ENCODE peak calls at places on chromosomes 4 and X, in eight cellular contexts. L is naive thymus-derived CD4-positive, alpha-beta T cell; E is tibial artery; Y is CD8-positive, alpha-beta memory T cell; G is CD4-positive, alpha-beta memory T cell; F is MM.1S; I is esophagus squamous epithelium; J is A549. N is an unnamed sample.

GRCh38 chr4:137124278-137124932 is 407.9 kb downstream of the PCDH18 start:
- DNase-seq in L (no peak), E (no peak), Y (no peak), G (no peak), F (peak; percentile 65), I (no peak), J (peak; percentile 7), N (peak; percentile 10)

GRCh38 chrX:2502120-2502667 is 1.4 kb upstream of the DHRSX start:
- DNase-seq in L (no peak), E (no peak), Y (no peak), G (no peak), F (no peak), I (no peak), J (no peak), N (no peak)

GRCh38 chr4:112857461-112857860 is 192.0 kb upstream of the ANK2 start:
- DNase-seq in L (no peak), E (no peak), Y (no peak), G (no peak), F (no peak), I (no peak), J (peak; percentile 7), N (no peak)

GRCh38 chrX:56385336-56385735 is 153.2 kb downstream of the KLF8 start:
- DNase-seq in L (peak; percentile 65), E (no peak), Y (no peak), G (peak; percentile 24), F (no peak), I (no peak), J (no peak), N (no peak)

GRCh38 chrX:109879991-109880390 is 122.9 kb upstream of the TMEM164 start:
- DNase-seq in L (no peak), E (no peak), Y (no peak), G (no peak), F (no peak), I (no peak), J (no peak), N (no peak)

GRCh38 chr4:2247128-2248043 is 5.5 kb upstream of the HAUS3 start:
- DNase-seq in L (no peak), E (peak; percentile 19), Y (no peak), G (no peak), F (no peak), I (no peak), J (no peak), N (no peak)

GRCh38 chr4:137861682-137862081 is 329.4 kb upstream of the PCDH18 start:
- DNase-seq in L (no peak), E (no peak), Y (no peak), G (no peak), F (peak; percentile 33), I (no peak), J (no peak), N (no peak)

GRCh38 chr4:54819044-54819443 is 161.3 kb downstream of the KIT start:
- DNase-seq in L (no peak), E (no peak), Y (no peak), G (no peak), F (no peak), I (no peak), J (no peak), N (no peak)

GRCh38 chr4:45350438-45350837 is 624.1 kb upstream of the GNPDA2 start:
- DNase-seq in L (no peak), E (no peak), Y (no peak), G (no peak), F (peak; percentile 39), I (no peak), J (no peak), N (no peak)

GRCh38 chr4:7716322-7716721 is 223.3 kb downstream of the AFAP1 start:
- DNase-seq in L (no peak), E (no peak), Y (no peak), G (no peak), F (no peak), I (no peak), J (no peak), N (no peak)

GRCh38 chrX:123184199-123184857 is at the start of gene GRIA3:
- DNase-seq in L (no peak), E (peak; percentile 19), Y (no peak), G (no peak), F (no peak), I (no peak), J (no peak), N (no peak)

GRCh38 chrX:45344597-45344996 is 143.9 kb upstream of the DIPK2B start:
- DNase-seq in L (no peak), E (no peak), Y (no peak), G (no peak), F (no peak), I (no peak), J (no peak), N (no peak)

GRCh38 chrX:107935664-107936433 is 46.3 kb downstream of the TEX13B start:
- DNase-seq in L (no peak), E (no peak), Y (no peak), G (no peak), F (no peak), I (no peak), J (no peak), N (peak; percentile 8)

GRCh38 chrX:69015156-69015555 is 150.1 kb downstream of the PJA1 start:
- DNase-seq in L (no peak), E (no peak), Y (no peak), G (no peak), F (no peak), I (no peak), J (no peak), N (no peak)

GRCh38 chrX:1529756-1530155 is 7.2 kb downstream of the P2RY8 start:
- DNase-seq in L (no peak), E (no peak), Y (no peak), G (no peak), F (no peak), I (no peak), J (no peak), N (no peak)

GRCh38 chrX:154734101-154734781 is 16.6 kb downstream of the GAB3 start:
- DNase-seq in L (peak; percentile 24), E (peak; percentile 46), Y (peak; percentile 17), G (no peak), F (no peak), I (no peak), J (no peak), N (no peak)
- H3K4me1 ChIP-seq in L (peaks cover 43% of the 10 kb centered on the region), E (peaks cover 94% of the 10 kb centered on the region), Y (peaks cover 90% of the 10 kb centered on the region), G (peaks cover 98% of the 10 kb centered on the region), F (no peaks in the 10 kb centered on the region), I (no peaks in the 10 kb centered on the region), J (peaks cover 64% of the 10 kb centered on the region), N (peaks cover 93% of the 10 kb centered on the region)

GRCh38 chr4:121077496-121077895 is 5.2 kb upstream of the NDNF start:
- DNase-seq in L (no peak), E (no peak), Y (no peak), G (no peak), F (no peak), I (no peak), J (no peak), N (no peak)
- H3K4me3 ChIP-seq in L (no peak overlapping the region), E (no peak overlapping the region), Y (no peak overlapping the region), G (no peak overlapping the region), F (no peak overlapping the region), I (no peak overlapping the region), J (no peak overlapping the region), N (no peak overlapping the region)

DNA sequence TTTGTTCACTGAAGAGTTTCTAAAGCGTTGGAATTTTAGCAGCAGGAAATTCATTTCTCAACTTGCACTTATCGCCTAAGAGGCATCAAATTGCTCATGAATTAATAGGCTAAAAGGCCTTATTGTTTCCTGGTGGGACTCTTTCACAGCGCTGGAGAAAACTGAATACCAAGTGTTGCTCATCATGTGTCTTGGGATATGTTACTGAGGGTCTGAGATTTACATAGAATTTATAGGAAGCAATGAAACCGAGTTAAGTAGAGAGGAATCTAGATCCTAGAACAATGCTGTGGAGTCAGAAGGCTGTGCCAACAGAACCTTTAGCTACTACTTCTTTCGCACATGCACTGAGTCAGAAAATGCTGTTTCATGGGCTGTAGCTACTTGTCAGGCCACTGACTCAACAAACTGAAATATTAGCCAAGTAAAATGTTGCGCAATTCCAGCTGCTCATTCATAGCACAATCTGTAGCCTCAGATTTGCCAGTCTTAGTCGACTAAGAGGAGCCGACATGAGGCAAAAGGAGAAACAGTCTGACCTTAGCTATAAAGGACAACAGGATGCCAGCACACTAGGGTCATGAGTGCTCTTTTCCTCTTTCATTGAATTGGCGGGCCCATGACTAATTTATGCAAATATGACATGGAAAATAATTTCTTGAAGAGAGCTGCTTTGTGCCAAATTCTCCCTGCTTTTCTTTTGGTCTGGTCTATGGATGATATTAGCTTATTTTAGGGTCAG is 35.9 kb upstream of the CXCL8 start:
- DNase-seq in L (no peak), E (peak; percentile 87), Y (no peak), G (no peak), F (no peak), I (peak; percentile 31), J (peak; percentile 43), N (peak; percentile 82)
- H3K4me1 ChIP-seq in L (no peaks in the 10 kb centered on the region), E (peaks cover 32% of the 10 kb centered on the region), Y (no peaks in the 10 kb centered on the region), G (no peaks in the 10 kb centered on the region), F (no peaks in the 10 kb centered on the region), I (peaks cover 24% of the 10 kb centered on the region), J (peaks cover 64% of the 10 kb centered on the region), N (peaks cover 21% of the 10 kb centered on the region)

DNA sequence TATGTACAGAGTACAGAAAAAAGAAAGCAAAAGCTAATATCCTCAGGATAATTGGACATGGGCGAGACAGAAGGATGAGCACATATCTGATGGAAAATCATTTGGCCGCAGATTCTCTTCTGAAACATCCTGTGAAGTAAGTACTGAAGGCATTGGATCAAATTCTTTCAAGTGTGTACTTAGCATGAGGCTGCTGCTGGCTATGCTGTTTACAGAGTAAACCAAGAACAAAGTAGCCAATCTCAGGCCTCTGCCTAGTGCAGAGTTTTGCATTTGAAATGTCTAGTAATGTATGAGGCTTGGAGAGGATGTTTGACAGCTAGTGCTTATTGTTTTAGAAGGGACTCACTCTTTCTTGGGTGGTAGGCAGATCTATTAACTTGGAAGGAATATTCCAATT is 128.5 kb downstream of the MAGEC2 start:
- DNase-seq in L (no peak), E (no peak), Y (no peak), G (no peak), F (no peak), I (no peak), J (no peak), N (no peak)
- H3K4me3 ChIP-seq in L (no peak overlapping the region), E (no peak overlapping the region), Y (no peak overlapping the region), G (no peak overlapping the region), F (no peak overlapping the region), I (no peak overlapping the region), J (no peak overlapping the region), N (no peak overlapping the region)

DNA sequence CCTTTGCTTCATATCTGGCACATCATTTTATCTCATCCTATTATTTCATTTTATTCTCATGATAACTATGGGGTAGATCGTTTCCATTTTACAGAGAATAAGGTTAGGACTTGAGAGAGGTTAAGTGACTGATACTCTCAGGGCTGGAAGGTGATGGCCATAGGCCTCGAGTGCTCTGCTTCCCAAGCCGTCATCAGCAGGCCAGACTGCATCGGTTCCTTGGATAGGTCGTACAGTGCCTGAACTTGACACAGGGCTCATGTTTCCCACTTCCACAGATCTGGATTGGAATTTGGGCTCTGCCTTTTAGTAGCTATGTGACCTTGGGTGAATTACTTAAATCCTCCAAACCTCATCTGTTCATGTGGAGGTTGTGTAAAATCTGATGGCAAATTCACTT is 81.4 kb downstream of the TMEM131L start:
- DNase-seq in L (no peak), E (no peak), Y (no peak), G (no peak), F (no peak), I (no peak), J (no peak), N (no peak)
- H3K4me1 ChIP-seq in L (peaks cover 19% of the 10 kb centered on the region), E (peaks cover 94% of the 10 kb centered on the region), Y (peaks cover 11% of the 10 kb centered on the region), G (peaks cover 27% of the 10 kb centered on the region), F (no peaks in the 10 kb centered on the region), I (no peaks in the 10 kb centered on the region), J (no peaks in the 10 kb centered on the region), N (no peaks in the 10 kb centered on the region)

GRCh38 chrX:47637546-47638195 is 7.9 kb upstream of the CFP start:
- DNase-seq in L (peak; percentile 50), E (peak; percentile 38), Y (no peak), G (peak; percentile 38), F (no peak), I (no peak), J (no peak), N (no peak)
- H3K4me3 ChIP-seq in L (no peak overlapping the region), E (no peak overlapping the region), Y (no peak overlapping the region), G (no peak overlapping the region), F (no peak overlapping the region), I (no peak overlapping the region), J (no peak overlapping the region), N (no peak overlapping the region)